ENCODE peak calls at places on chromosomes 16 and 17, in five cellular contexts. B is A549, W is HepG2, O is K562, I is GM12878. U is an unnamed sample.

GRCh38 chr16:49837673-49838360 is 18.1 kb downstream of the ZNF423 start:
- DNase-seq in B (no peak), W (no peak), O (peak), I (no peak), U (no peak)

GRCh38 chr16:69761983-69762842 is at the start of gene WWP2:
- DNase-seq in B (peak), W (peak), O (peak), I (peak), U (peak)

GRCh38 chr17:556431-556995 is 158.1 kb downstream of the VPS53 start:
- DNase-seq in B (no peak), W (no peak), O (no peak), I (no peak), U (peak)

GRCh38 chr17:74749262-74750038 is 1.0 kb downstream of the NHERF1 start:
- DNase-seq in B (no peak), W (no peak), O (peak), I (no peak), U (peak)

GRCh38 chr17:34452769-34453168 is 89.7 kb upstream of the CCL1 start:
- DNase-seq in B (no peak), W (no peak), O (no peak), I (no peak), U (no peak)

GRCh38 chr16:86982347-86982596 is 334.9 kb downstream of the C16orf95 start:
- DNase-seq in B (no peak), W (no peak), O (no peak), I (no peak), U (no peak)

GRCh38 chr17:69961488-69962145 is 113.4 kb upstream of the KCNJ16 start:
- DNase-seq in B (peak), W (no peak), O (no peak), I (no peak), U (peak)

GRCh38 chr17:2025622-2026309 is 632 bp upstream of the RTN4RL1 start:
- DNase-seq in B (peak), W (peak), O (peak), I (no peak), U (peak)

GRCh38 chr17:76538941-76539340 is 903 bp upstream of the PRCD start:
- DNase-seq in B (no peak), W (no peak), O (no peak), I (no peak), U (no peak)

GRCh38 chr17:76539631-76540271 is at the start of gene PRCD:
- DNase-seq in B (peak), W (no peak), O (no peak), I (no peak), U (peak)

GRCh38 chr17:76541739-76542450 is 2.1 kb downstream of the PRCD start:
- DNase-seq in B (no peak), W (no peak), O (no peak), I (no peak), U (no peak)

GRCh38 chr17:76542566-76542971 is 2.7 kb downstream of the PRCD start:
- DNase-seq in B (no peak), W (no peak), O (no peak), I (no peak), U (peak)

DNA sequence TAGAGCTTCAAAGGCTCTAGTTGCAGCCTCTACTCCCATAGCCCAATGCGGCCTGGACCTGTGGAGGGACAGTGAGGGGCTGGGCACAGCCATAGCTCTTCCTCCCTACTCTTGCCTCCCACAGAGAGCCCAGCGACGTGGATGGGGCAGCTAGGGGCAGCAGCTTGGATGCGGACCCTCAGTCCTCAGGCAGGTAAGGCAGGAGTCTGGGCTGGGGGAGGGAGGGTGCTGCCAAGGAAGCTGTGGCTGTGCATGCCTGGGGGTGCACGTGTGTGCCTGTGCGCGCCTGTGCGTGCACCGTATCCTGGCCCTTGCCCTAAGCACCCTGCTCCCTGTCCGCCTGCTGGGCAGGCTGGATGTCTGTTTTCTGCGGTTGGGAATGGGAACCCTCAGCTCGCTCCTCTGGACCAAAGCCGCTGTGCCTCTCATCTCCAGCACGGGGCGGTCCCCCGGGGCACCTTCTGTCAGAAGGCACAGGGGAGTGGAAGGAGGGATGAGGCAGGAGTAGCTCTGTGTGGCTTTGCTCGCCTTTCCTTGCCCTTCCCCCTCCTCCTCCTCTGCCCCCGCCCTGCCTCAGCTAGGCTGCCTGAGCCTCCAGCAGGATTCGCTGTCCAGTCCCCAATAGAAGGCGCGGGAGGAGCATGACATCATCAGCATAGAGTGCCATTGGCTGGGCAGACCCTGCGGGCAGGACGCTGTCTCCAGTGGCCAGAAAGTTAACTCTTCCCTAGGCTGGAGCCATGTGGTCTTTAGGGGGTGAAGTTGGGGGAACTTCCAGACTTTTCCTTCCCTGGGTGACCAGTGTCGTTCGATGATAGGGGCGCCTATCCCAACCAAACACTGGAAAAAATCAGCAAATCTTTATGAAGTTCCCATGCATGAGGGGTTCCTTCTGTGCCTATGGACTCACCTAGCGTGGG is 797 bp downstream of the PRCD start:
- DNase-seq in B (peak), W (peak), O (peak), I (no peak), U (peak)
- TF ChIP-seq CTCF in B (no peak), W (no peak), O (peak), I (no peak), U (no peak)

GRCh38 chr17:63571632-63572310 is 21.5 kb downstream of the DCAF7 start:
- DNase-seq in B (no peak), W (peak), O (peak), I (no peak), U (no peak)
- H3K4me2 ChIP-seq in B (no peak), W (no peak), O (no peak), I (no peak), U (no peak)

GRCh38 chr17:38789185-38789584 is 10.2 kb downstream of the PIP4K2B start:
- DNase-seq in B (no peak), W (no peak), O (no peak), I (no peak), U (peak)

GRCh38 chr17:38786372-38786771 is 13.0 kb downstream of the PIP4K2B start:
- DNase-seq in B (no peak), W (no peak), O (no peak), I (no peak), U (no peak)

GRCh38 chr17:38777641-38778250 is 21.6 kb downstream of the PIP4K2B start:
- DNase-seq in B (no peak), W (no peak), O (no peak), I (no peak), U (no peak)

GRCh38 chr17:38779965-38780752 is 19.2 kb downstream of the PIP4K2B start:
- DNase-seq in B (no peak), W (no peak), O (no peak), I (no peak), U (no peak)

DNA sequence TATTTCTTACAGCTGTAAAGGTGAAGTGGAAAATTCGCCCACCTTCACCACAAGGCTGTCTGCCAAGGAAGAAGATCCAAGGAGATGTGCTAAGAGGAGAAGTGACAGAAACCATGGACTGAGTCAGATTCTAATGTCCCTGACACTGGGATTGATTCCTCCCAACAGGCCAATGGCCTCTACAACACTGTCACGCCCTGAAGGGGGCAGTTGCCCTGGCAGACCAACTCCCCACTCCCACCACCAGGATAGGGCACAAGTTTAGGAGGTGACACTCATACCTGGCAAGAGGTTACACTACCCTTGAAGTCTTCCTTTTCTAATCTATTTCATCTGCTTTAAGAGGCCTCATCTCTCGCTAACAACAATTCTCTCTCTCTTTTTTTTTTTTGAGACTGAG is 16.1 kb downstream of the PIP4K2B start:
- DNase-seq in B (no peak), W (no peak), O (no peak), I (no peak), U (peak)
- TF ChIP-seq JUNB in B (no peak), W (no peak), O (no peak), I (no peak), U (no peak)

DNA sequence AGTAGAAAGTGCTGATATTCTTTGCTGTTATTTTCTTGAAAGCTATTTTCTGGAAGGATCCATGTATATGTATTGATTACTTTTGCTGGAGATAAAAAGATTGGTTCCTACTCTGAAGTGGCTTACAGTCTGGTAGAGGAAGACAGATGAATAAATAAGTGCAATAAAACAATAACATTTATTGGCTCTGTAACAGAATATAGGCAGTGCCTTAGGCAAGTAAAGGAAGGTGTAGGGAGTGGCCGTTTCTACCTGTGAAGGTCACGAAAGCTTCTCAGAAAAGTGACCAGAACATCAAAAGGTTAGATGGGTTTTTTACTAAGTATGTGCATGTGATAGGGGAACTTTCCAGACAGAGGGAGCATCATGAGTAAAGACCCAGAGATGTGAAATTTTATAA is 43.1 kb downstream of the COX10 start:
- DNase-seq in B (no peak), W (no peak), O (no peak), I (no peak), U (no peak)
- TF ChIP-seq CTCF in B (no peak), W (no peak), O (no peak), I (no peak), U (no peak)

DNA sequence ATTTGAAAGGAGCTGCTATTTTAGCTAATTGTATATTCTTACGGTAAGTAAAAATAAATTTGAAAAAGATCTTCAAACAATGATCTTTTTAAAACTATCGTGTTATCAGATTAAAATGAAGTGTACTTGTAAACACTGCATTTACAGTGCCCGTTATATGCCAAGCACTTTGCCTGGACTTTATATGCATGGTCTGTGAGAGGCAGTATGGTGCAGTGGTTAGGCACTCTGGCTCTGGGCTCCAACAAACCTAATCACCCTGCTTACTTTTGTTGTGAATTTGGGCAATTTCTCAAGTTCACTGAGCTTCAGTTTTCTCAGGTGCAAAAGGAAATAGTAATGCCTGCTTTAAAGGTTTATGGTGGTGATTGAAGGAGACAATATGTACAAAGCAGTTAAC is 1.4 kb downstream of the PMP22 start:
- DNase-seq in B (no peak), W (no peak), O (no peak), I (no peak), U (no peak)
- H3K4me2 ChIP-seq in B (peak), W (no peak), O (no peak), I (no peak), U (peak)

DNA sequence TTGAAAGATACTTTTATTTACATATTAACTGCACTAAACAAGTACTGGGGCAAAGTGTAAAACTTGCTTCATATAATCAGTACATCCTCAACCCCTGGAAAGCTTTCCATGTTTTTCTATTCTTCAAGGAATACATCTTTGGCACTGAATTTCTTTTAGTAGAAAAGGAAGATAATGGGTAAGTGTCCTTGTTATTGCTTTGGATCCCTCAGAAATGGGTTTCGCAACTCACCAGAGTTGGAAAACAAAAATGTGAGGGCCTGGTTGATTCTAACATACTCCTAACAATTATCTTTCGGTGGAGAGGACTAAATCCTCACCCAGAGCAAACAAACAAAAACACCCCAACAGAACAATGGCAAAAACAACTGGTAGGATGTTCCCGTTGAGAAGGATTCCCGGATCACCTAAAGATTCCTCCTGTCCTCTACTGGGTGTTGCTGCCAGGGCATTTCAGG is 120.4 kb downstream of the PARN start:
- DNase-seq in B (no peak), W (no peak), O (no peak), I (no peak), U (peak)
- TF ChIP-seq JUNB in B (no peak), W (no peak), O (no peak), I (no peak), U (no peak)

DNA sequence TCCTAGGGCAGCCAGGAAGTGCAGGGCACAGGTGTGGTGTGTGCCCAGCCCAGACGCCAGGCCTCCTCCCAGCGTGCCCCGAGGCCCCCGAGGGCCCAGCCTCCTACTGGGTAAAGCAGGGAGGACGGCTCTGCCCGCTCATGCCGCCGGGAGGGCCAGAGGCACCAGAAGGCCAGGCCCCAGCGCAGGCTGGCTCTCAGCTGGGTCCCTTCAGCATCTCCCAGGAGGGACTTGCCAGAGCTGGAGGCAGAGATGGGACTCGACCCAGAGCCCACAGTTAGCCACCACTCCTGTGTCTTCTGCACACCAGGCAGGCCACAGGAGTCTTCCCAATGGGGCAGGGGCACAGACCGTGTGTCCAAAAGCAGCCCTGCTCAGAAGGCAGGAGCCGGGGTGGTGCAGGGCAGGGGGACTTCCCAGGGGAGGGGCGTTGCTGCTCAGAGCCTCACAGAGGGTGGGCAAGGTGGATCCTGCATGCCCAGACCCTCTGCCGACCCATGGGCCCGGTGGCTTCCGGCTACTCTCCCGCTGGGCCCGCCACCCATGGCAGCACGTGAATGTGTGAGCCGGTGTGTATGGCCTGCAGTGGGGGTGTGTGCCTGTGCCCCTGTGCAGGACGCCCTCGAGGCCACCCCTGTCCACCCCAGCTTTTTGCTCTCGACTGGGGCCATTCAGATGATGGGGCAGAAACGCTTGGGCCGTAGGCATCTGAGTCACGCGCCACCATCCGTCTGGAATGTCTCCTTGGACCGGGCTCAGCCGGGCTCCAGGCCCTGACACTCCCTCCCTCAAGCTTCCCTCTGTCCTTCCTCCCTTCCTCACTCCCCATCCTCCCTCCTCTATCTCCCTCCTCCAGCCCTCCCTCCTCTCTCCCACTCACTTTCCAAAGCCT is 5.7 kb upstream of the ZNF469 start:
- DNase-seq in B (no peak), W (no peak), O (no peak), I (no peak), U (no peak)
- TF ChIP-seq CTCF in B (no peak), W (no peak), O (no peak), I (no peak), U (no peak)

U was measured in GM23338.